ENCODE peak calls at places on chromosomes 7 and 10, in seven cellular contexts. A is Panc1, Q is fibroblast of lung, G is osteoblast, C is OCI-LY7, T is ovary, K is psoas muscle. S is an unnamed sample.

GRCh38 chr7:127678947-127679346 is 27.0 kb downstream of the SND1 start:
- DNase-seq in A (no peak), Q (peak), G (peak), C (no peak), T (no peak), K (no peak), S (no peak)

GRCh38 chr7:120733143-120733542 is 124.8 kb downstream of the TSPAN12 start:
- DNase-seq in A (no peak), Q (peak), G (no peak), C (no peak), T (no peak), K (no peak), S (no peak)

GRCh38 chr7:22810843-22811242 is 11.8 kb downstream of the TOMM7 start:
- DNase-seq in A (no peak), Q (no peak), G (no peak), C (no peak), T (no peak), K (no peak), S (no peak)

GRCh38 chr7:35267372-35267771 is 13.5 kb upstream of the TBX20 start:
- DNase-seq in A (no peak), Q (no peak), G (no peak), C (no peak), T (no peak), K (no peak), S (no peak)

GRCh38 chr7:124722292-124722691 is 43.3 kb downstream of the GPR37 start:
- DNase-seq in A (no peak), Q (peak), G (no peak), C (no peak), T (no peak), K (no peak), S (no peak)

GRCh38 chr10:132882069-132882468 is 60.3 kb downstream of the CFAP46 start:
- DNase-seq in A (no peak), Q (no peak), G (no peak), C (no peak), T (no peak), K (no peak), S (peak)

GRCh38 chr10:44102726-44103255 is 282.1 kb downstream of the CXCL12 start:
- DNase-seq in A (no peak), Q (peak), G (no peak), C (no peak), T (no peak), K (no peak), S (no peak)

GRCh38 chr7:12730523-12730922 is 43.1 kb downstream of the ARL4A start:
- DNase-seq in A (no peak), Q (no peak), G (no peak), C (no peak), T (no peak), K (no peak), S (no peak)

GRCh38 chr10:116796910-116797513 is 52.3 kb upstream of the ENO4 start:
- DNase-seq in A (peak), Q (peak), G (peak), C (peak), T (peak), K (peak), S (peak)

GRCh38 chr7:158097106-158097505 is 490.5 kb downstream of the PTPRN2 start:
- DNase-seq in A (no peak), Q (no peak), G (no peak), C (no peak), T (no peak), K (no peak), S (peak)

GRCh38 chr7:84274029-84274638 is 79.5 kb upstream of the SEMA3A start:
- DNase-seq in A (no peak), Q (peak), G (no peak), C (no peak), T (no peak), K (no peak), S (no peak)

GRCh38 chr10:130934333-130935035 is 377.0 kb downstream of the TCERG1L start:
- DNase-seq in A (no peak), Q (no peak), G (no peak), C (no peak), T (peak), K (no peak), S (no peak)

GRCh38 chr7:143325215-143325614 is 9.3 kb downstream of the CLCN1 start:
- DNase-seq in A (no peak), Q (no peak), G (peak), C (peak), T (no peak), K (no peak), S (no peak)

GRCh38 chr7:80413395-80413955 is 98.4 kb downstream of the GNAT3 start:
- DNase-seq in A (no peak), Q (no peak), G (no peak), C (no peak), T (no peak), K (no peak), S (no peak)

GRCh38 chr10:73808021-73808815 is 3.2 kb downstream of the NDST2 start:
- DNase-seq in A (no peak), Q (no peak), G (peak), C (no peak), T (no peak), K (no peak), S (no peak)

GRCh38 chr7:108002726-108003590 is at the start of gene LAMB1:
- DNase-seq in A (no peak), Q (peak), G (peak), C (no peak), T (peak), K (peak), S (peak)

GRCh38 chr7:128838981-128839731 is 8.9 kb downstream of the FLNC start:
- DNase-seq in A (no peak), Q (no peak), G (peak), C (no peak), T (no peak), K (peak), S (peak)

GRCh38 chr7:36054642-36055041 is 98.4 kb upstream of the EEPD1 start:
- DNase-seq in A (no peak), Q (no peak), G (no peak), C (no peak), T (no peak), K (no peak), S (no peak)

GRCh38 chr7:41503438-41503837 is 199.5 kb downstream of the INHBA start:
- DNase-seq in A (no peak), Q (peak), G (peak), C (no peak), T (no peak), K (no peak), S (no peak)

GRCh38 chr10:71131508-71132088 is 80.8 kb upstream of the UNC5B start:
- DNase-seq in A (no peak), Q (no peak), G (no peak), C (no peak), T (no peak), K (no peak), S (no peak)

GRCh38 chr10:28677889-28678686 is 767 bp downstream of the BAMBI start:
- DNase-seq in A (no peak), Q (peak), G (no peak), C (peak), T (no peak), K (peak), S (peak)

GRCh38 chr7:3979956-3980643 is 679.0 kb downstream of the SDK1 start:
- DNase-seq in A (no peak), Q (peak), G (no peak), C (no peak), T (no peak), K (no peak), S (no peak)

GRCh38 chr10:86782691-86783418 is 26.4 kb downstream of the BMPR1A start:
- DNase-seq in A (no peak), Q (no peak), G (no peak), C (no peak), T (no peak), K (no peak), S (no peak)

DNA sequence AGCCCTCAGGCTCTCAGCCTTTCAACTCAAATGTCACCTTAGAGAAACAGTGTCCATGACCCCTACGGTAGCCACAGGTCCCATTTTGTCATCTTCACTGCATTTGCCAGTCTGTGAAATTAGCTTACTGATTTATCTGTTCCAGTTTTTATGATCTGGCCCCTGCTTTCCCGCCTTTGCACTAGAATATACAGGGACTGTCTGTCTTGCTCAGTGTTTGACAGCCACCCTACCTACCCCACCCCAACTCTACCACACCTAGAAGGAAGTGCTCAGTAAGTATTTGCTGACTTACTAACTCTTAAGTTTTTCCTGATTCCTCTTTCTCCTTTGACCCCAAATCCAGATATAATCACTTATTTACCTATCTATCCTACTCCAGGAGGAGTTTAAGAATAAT is 49.5 kb downstream of the CREB3L2 start:
- DNase-seq in A (no peak), Q (no peak), G (no peak), C (no peak), T (no peak), K (no peak), S (no peak)
- H3K27ac ChIP-seq in A (no peak), Q (peak), G (peak), C (no peak), T (no peak), K (no peak), S (peak)

GRCh38 chr10:314871-315270 is 179.6 kb downstream of the ZMYND11 start:
- DNase-seq in A (no peak), Q (peak), G (no peak), C (peak), T (no peak), K (no peak), S (no peak)

GRCh38 chr10:310976-311639 is 175.9 kb downstream of the ZMYND11 start:
- DNase-seq in A (no peak), Q (peak), G (peak), C (no peak), T (no peak), K (no peak), S (peak)

GRCh38 chr10:314381-314780 is 179.1 kb downstream of the ZMYND11 start:
- DNase-seq in A (no peak), Q (no peak), G (no peak), C (no peak), T (no peak), K (no peak), S (no peak)

GRCh38 chr10:310371-310770 is 175.1 kb downstream of the ZMYND11 start:
- DNase-seq in A (no peak), Q (no peak), G (no peak), C (no peak), T (no peak), K (no peak), S (no peak)

GRCh38 chr10:311901-312665 is 176.8 kb downstream of the ZMYND11 start:
- DNase-seq in A (no peak), Q (no peak), G (no peak), C (peak), T (no peak), K (no peak), S (no peak)
- H3K27ac ChIP-seq in A (no peak), Q (no peak), G (no peak), C (peak), T (no peak), K (no peak), S (no peak)

DNA sequence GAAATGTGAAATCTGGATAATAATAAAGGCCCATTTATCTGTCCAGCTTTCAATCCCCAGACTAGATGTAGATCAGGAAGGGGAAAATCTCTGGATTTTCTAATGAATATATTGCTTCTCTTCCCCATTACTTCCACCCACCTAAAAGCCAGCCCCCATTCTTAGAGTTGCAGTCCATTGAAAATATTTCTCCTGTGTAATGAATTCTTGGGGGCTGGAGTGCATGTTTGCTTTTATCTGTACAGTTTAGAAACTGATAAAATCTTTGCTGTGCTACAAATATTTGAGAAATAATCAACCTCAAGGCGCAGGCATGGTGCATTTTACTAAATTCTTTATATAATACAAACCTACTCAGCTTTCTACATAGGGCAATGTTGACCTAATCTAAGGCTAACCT is 180.8 kb downstream of the ARID5B start:
- DNase-seq in A (no peak), Q (peak), G (no peak), C (no peak), T (no peak), K (no peak), S (no peak)
- H3K27ac ChIP-seq in A (peak), Q (peak), G (peak), C (peak), T (no peak), K (peak), S (peak)

DNA sequence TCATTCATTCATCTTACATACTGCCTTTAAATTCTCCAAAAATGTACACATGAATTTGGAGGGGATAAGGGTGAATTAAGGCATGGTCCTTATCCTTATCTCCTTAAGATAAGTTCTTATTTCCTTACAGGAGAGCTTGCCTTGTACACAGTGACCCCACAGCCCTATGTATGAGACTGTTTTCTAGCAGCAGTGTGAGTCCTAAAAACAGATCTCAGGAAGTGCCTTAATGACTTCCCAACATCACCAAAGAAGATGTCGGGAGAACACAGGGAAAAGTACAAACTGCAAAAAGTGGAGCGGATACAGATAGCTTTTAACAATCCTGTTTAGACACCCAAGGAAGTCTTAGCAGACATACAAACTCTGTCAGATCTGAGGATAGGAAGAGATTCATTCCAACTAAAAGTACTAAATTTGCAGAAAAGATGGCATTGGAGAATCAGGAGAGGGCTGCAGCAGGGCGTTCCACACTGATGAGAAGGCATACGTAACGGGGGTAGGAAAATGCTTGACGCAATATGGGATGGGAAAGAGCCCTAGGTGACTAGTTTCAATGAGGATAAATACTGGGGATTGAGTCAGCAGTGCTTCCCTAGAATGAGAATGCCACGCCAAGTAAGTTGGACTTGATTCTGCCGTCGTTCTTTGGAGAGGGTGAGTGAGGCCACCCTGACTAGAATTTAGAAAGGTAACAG is 570.2 kb downstream of the PARD3 start:
- DNase-seq in A (no peak), Q (no peak), G (no peak), C (no peak), T (no peak), K (no peak), S (no peak)
- H3K27ac ChIP-seq in A (no peak), Q (no peak), G (no peak), C (no peak), T (no peak), K (no peak), S (no peak)

GRCh38 chr10:92153-92552 is 43.1 kb upstream of the TUBB8 start:
- DNase-seq in A (no peak), Q (no peak), G (no peak), C (no peak), T (no peak), K (no peak), S (peak)
- H3K27ac ChIP-seq in A (no peak), Q (no peak), G (no peak), C (no peak), T (no peak), K (no peak), S (no peak)